ENCODE peak calls at places on chromosome 19, in six cellular contexts. M is mucosa of descending colon, V is fibroblast of lung, U is pancreas, Z is GM13976, T is sigmoid colon. N is an unnamed sample.

GRCh38 chr19:3459322-3459881 is 20.9 kb downstream of the SMIM24 start:
- DNase-seq in V (peak), T (peak), M (peak), U (peak), Z (no peak), N (peak)

GRCh38 chr19:17001603-17002183 is 24.9 kb downstream of the CPAMD8 start:
- DNase-seq in U (no peak), V (no peak), M (peak), Z (peak), T (no peak), N (no peak)

GRCh38 chr19:16315825-16316505 is 8.7 kb upstream of the KLF2 start:
- DNase-seq in U (no peak), M (peak), T (peak), Z (no peak), V (peak), N (no peak)

GRCh38 chr19:2427323-2428026 is at the start of gene TIMM13:
- DNase-seq in U (peak), V (peak), Z (peak), T (peak), M (peak), N (peak)

GRCh38 chr19:56838930-56839664 is 1.4 kb downstream of the PEG3 start:
- DNase-seq in V (peak), M (peak), U (peak), T (peak), Z (no peak), N (peak)

GRCh38 chr19:29012457-29012856 is 200.5 kb downstream of the UQCRFS1 start:
- DNase-seq in Z (no peak), U (no peak), V (no peak), M (no peak), T (no peak), N (no peak)

GRCh38 chr19:39833464-39834286 is at the start of gene DYRK1B:
- DNase-seq in Z (peak), M (peak), T (peak), V (peak), U (peak), N (peak)

GRCh38 chr19:40210919-40211318 is 7.3 kb downstream of the TTC9B start:
- DNase-seq in V (no peak), U (no peak), Z (no peak), M (no peak), T (no peak), N (no peak)

GRCh38 chr19:29530549-29531457 is 5.0 kb downstream of the VSTM2B start:
- DNase-seq in M (no peak), T (peak), Z (no peak), U (no peak), V (no peak), N (peak)

GRCh38 chr19:40294560-40294959 is 9.4 kb upstream of the AKT2 start:
- DNase-seq in T (no peak), U (no peak), V (no peak), M (no peak), Z (no peak), N (no peak)

GRCh38 chr19:53092723-53093122 is 10.5 kb downstream of the ZNF160 start:
- DNase-seq in M (no peak), Z (no peak), V (no peak), U (no peak), T (no peak), N (no peak)

GRCh38 chr19:18430417-18431144 is 7.4 kb downstream of the ISYNA1 start:
- DNase-seq in T (peak), U (peak), Z (no peak), M (no peak), V (no peak), N (no peak)

GRCh38 chr19:42076375-42076944 is 494 bp downstream of the ZNF574 start:
- DNase-seq in Z (no peak), V (no peak), U (peak), M (peak), T (no peak), N (peak)

GRCh38 chr19:47572635-47573034 is 313 bp downstream of the ZNF541 start:
- DNase-seq in T (no peak), U (no peak), V (no peak), Z (no peak), M (no peak), N (no peak)

GRCh38 chr19:17997969-17998826 is 9.8 kb upstream of the ARRDC2 start:
- DNase-seq in Z (no peak), V (no peak), M (no peak), U (no peak), T (no peak), N (no peak)

GRCh38 chr19:1917926-1918325 is 12.7 kb downstream of the ADAT3 start:
- DNase-seq in Z (no peak), V (no peak), U (no peak), M (no peak), T (no peak), N (no peak)

GRCh38 chr19:12180377-12180776 is 17.5 kb downstream of the ZNF136 start:
- DNase-seq in U (no peak), V (no peak), Z (no peak), T (no peak), M (no peak), N (no peak)

GRCh38 chr19:55241935-55242464 is 13.4 kb upstream of the TMEM86B start:
- DNase-seq in Z (no peak), U (no peak), M (no peak), T (no peak), V (no peak), N (no peak)

GRCh38 chr19:47309038-47309437 is 623 bp upstream of the C5AR1 start:
- DNase-seq in T (no peak), M (no peak), V (peak), Z (no peak), U (no peak), N (no peak)

GRCh38 chr19:13665125-13665903 is 99.0 kb upstream of the MRI1 start:
- DNase-seq in M (peak), Z (peak), T (no peak), V (no peak), U (no peak), N (no peak)

GRCh38 chr19:18558202-18558555 is 509 bp downstream of the KXD1 start:
- DNase-seq in U (no peak), Z (no peak), M (no peak), V (no peak), T (no peak), N (no peak)

GRCh38 chr19:46000497-46001246 is 5.4 kb downstream of the CCDC61 start:
- DNase-seq in T (no peak), U (peak), Z (peak), V (no peak), M (peak), N (no peak)

GRCh38 chr19:30408734-30409301 is 36.6 kb downstream of the ZNF536 start:
- DNase-seq in V (no peak), T (no peak), Z (no peak), M (no peak), U (no peak), N (no peak)

GRCh38 chr19:3151563-3152430 is 16.0 kb downstream of the GNA15 start:
- DNase-seq in U (no peak), V (no peak), Z (no peak), M (no peak), T (no peak), N (no peak)

GRCh38 chr19:677201-677600 is 1.0 kb downstream of the FSTL3 start:
- DNase-seq in M (peak), T (peak), V (peak), U (peak), Z (no peak), N (peak)

GRCh38 chr19:808176-808741 is 11.0 kb downstream of the PTBP1 start:
- DNase-seq in U (peak), M (no peak), T (no peak), V (no peak), Z (no peak), N (peak)

GRCh38 chr19:18603255-18603957 is 3.2 kb downstream of the CRLF1 start:
- DNase-seq in V (peak), U (no peak), T (no peak), M (peak), Z (peak), N (no peak)

GRCh38 chr19:7705387-7706187 is 3.7 kb upstream of the FCER2 start:
- DNase-seq in T (peak), Z (peak), U (no peak), M (peak), V (no peak), N (peak)

GRCh38 chr19:29887498-29887897 is 54.5 kb upstream of the URI1 start:
- DNase-seq in U (no peak), Z (no peak), V (no peak), T (peak), M (no peak), N (no peak)

GRCh38 chr19:7395360-7395781 is 46.6 kb downstream of the ARHGEF18 start:
- DNase-seq in Z (no peak), M (no peak), T (no peak), V (no peak), U (no peak), N (no peak)

GRCh38 chr19:20423381-20424207 is 142.0 kb downstream of the ZNF737 start:
- DNase-seq in U (peak), V (peak), Z (peak), T (peak), M (peak), N (peak)

GRCh38 chr19:6738726-6739389 is 622 bp upstream of the TRIP10 start:
- DNase-seq in V (no peak), M (peak), U (peak), Z (no peak), T (peak), N (peak)

GRCh38 chr19:12513531-12514061 is 29.0 kb upstream of the ZNF709 start:
- DNase-seq in V (no peak), Z (no peak), M (no peak), U (peak), T (no peak), N (no peak)

GRCh38 chr19:2775556-2776430 is 7.3 kb downstream of the SGTA start:
- DNase-seq in V (peak), T (no peak), U (no peak), Z (peak), M (peak), N (peak)

N was measured in sciatic nerve.